ENCODE peak calls at places on chromosomes 7 and 10, in five cellular contexts. S is cardiac muscle cell, K is retinal pigment epithelial cell, U is kidney, N is DND-41. D is an unnamed sample.

GRCh38 chr7:135210818-135211178 is 528 bp downstream of the WDR91 start:
- DNase-seq in S (peak), K (no peak), U (no peak), N (no peak), D (no peak)

GRCh38 chr7:27605283-27605682 is 57.4 kb downstream of the HIBADH start:
- DNase-seq in S (no peak), K (no peak), U (no peak), N (no peak), D (no peak)

GRCh38 chr10:132158122-132158741 is 28.5 kb upstream of the DPYSL4 start:
- DNase-seq in S (no peak), K (no peak), U (peak), N (peak), D (peak)

GRCh38 chr7:96354881-96355280 is 33.0 kb upstream of the SLC25A13 start:
- DNase-seq in S (no peak), K (peak), U (no peak), N (no peak), D (no peak)

GRCh38 chr10:266974-267425 is 131.7 kb downstream of the ZMYND11 start:
- DNase-seq in S (peak), K (no peak), U (no peak), N (no peak), D (no peak)

GRCh38 chr10:51109821-51110533 is 35.7 kb downstream of the PRKG1 start:
- DNase-seq in S (peak), K (peak), U (no peak), N (no peak), D (no peak)

GRCh38 chr10:69639291-69640195 is 9.5 kb downstream of the FAM241B start:
- DNase-seq in S (peak), K (peak), U (no peak), N (peak), D (peak)

GRCh38 chr7:131859162-131859821 is 302.9 kb upstream of the PODXL start:
- DNase-seq in S (peak), K (peak), U (no peak), N (peak), D (peak)

GRCh38 chr7:75900617-75901315 is 14.2 kb upstream of the POR start:
- DNase-seq in S (no peak), K (no peak), U (no peak), N (no peak), D (no peak)

GRCh38 chr10:86401588-86402282 is 35.1 kb upstream of the GRID1 start:
- DNase-seq in S (peak), K (no peak), U (peak), N (no peak), D (no peak)

GRCh38 chr7:144534196-144534595 is 130.7 kb upstream of the NOBOX start:
- DNase-seq in S (peak), K (no peak), U (no peak), N (no peak), D (no peak)

GRCh38 chr10:93199221-93199681 is 125.6 kb downstream of the CYP26A1 start:
- DNase-seq in S (peak), K (peak), U (peak), N (no peak), D (no peak)

GRCh38 chr7:155523168-155523675 is 23.1 kb downstream of the CNPY1 start:
- DNase-seq in S (no peak), K (no peak), U (peak), N (no peak), D (no peak)

GRCh38 chr7:30898411-30898810 is 13.2 kb upstream of the AQP1 start:
- DNase-seq in S (no peak), K (no peak), U (no peak), N (no peak), D (no peak)

GRCh38 chr7:70579397-70580097 is 552.4 kb upstream of the GALNT17 start:
- DNase-seq in S (no peak), K (no peak), U (no peak), N (no peak), D (no peak)

GRCh38 chr7:74185636-74186035 is 11.5 kb downstream of the EIF4H start:
- DNase-seq in S (peak), K (no peak), U (no peak), N (no peak), D (no peak)

DNA sequence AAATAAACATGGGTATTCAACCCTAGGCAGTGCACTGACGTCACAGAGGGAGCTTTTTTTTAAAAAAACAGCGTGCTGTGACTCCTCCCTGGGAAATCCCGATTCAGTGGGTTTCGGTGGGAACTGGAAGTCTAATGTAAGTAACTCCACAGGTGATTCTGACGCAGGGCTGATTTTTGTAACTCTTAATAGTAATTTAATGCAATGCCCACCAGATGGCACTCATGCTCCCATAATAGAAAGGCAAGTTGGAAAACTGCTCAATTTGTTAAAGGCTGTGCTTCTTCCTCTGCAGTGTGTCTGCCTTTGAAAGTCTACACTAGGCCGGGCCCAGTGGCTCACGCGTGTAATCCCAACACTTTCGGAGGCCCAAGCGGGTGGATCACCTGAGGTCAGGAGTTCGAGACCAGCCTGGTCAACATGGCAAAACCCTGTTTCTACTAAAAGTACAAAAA is 10.9 kb upstream of the RSU1 start:
- DNase-seq in S (peak), K (peak), U (peak), N (peak), D (peak)
- H3K4me3 ChIP-seq in S (no peak), K (peak), U (no peak), N (no peak), D (no peak)

GRCh38 chr7:52064493-52064892 is 747.9 kb upstream of the COBL start:
- DNase-seq in S (no peak), K (no peak), U (no peak), N (no peak), D (no peak)

DNA sequence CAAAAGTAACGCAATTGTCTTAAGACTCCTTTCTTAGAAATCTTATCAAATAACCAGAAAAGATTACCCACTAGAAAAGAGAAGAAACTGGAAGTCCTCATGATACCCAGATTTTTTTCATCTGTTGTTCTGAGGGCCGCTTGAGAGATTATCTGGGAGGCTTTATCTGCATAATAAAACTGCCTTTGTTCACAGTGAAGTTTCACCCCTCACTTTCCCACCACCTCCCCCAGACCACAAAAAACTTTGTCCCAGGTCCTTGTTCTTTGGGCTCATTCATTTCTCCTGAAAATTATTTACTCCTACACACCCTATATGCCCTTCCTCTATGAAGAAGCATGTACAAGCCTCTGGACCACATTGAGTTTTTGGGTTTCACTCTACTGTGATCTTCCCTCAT is 745.1 kb upstream of the COBL start:
- DNase-seq in S (no peak), K (no peak), U (no peak), N (no peak), D (no peak)
- H3K4me3 ChIP-seq in S (no peak), K (no peak), U (no peak), N (no peak), D (no peak)

GRCh38 chr7:56206420-56206819 is 90.2 kb upstream of the NUPR2 start:
- DNase-seq in S (no peak), K (no peak), U (no peak), N (no peak), D (no peak)
- H3K4me3 ChIP-seq in S (no peak), K (no peak), U (no peak), N (no peak), D (no peak)

GRCh38 chr7:28957064-28957821 is 887 bp downstream of the TRIL start:
- DNase-seq in S (peak), K (no peak), U (peak), N (no peak), D (no peak)
- H3K4me3 ChIP-seq in S (peak), K (peak), U (peak), N (no peak), D (no peak)

GRCh38 chr7:47477191-47478016 is 104.5 kb downstream of the TNS3 start:
- DNase-seq in S (no peak), K (no peak), U (no peak), N (no peak), D (no peak)
- H3K4me3 ChIP-seq in S (no peak), K (no peak), U (no peak), N (no peak), D (no peak)

GRCh38 chr7:80139179-80139578 is 4.5 kb downstream of the GNAI1 start:
- DNase-seq in S (no peak), K (no peak), U (no peak), N (no peak), D (no peak)
- H3K4me3 ChIP-seq in S (no peak), K (peak), U (no peak), N (no peak), D (no peak)

DNA sequence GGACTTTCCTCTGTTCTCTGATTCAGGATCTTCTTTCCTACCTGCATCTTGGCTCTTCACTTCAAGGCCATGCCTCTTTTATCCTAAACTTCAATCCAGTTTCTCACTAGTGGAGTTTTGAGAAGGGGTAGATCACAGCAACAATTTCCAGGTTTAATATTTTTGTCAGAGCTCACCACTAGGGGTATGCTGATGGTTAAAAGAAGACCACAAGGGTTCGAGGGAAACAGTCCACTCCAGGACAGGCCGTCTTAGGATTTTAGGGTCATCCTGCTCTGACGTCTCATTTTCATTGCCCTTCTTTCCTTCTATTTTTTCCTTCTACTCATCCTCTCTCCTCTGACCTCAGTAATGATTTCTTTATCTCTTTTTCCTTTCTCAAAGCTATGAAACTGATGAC is 11.3 kb downstream of the STAG3 start:
- DNase-seq in S (no peak), K (no peak), U (no peak), N (no peak), D (no peak)
- H3K4me3 ChIP-seq in S (no peak), K (no peak), U (no peak), N (no peak), D (no peak)